ENCODE peak calls at places on chromosomes 13 and 19, in ten cellular contexts. L is activated CD8-positive, alpha-beta memory T cell treated with anti-CD3 and anti-CD28 coated beads, Interleukin-2, amount 10 ng/mL, durations not matched to agents 7 days and 5 days; J is stimulated activated CD4-positive, alpha-beta T cell treated with anti-CD3 and anti-CD28 coated beads, Interleukin-1b, Interleukin-23, amount 100 ng/mL, for 1 hour; K is NT2/D1; V is skeletal muscle cell; B is activated effector memory CD4-positive, alpha-beta T cell treated with anti-CD3 and anti-CD28 coated beads, Interleukin-2, amount 50 U/mL, for 16 hours; U is GM04504; E is lower leg skin; Z is effector memory CD4-positive, alpha-beta T cell; A is suprapubic skin. S is an unnamed sample.
A peak's percentile ranks its signal among the peaks of the same experiment; 100 is the strongest.

GRCh38 chr19:55257461-55258411 is 1.1 kb downstream of the PPP6R1 start:
- DNase-seq in L (peak; percentile 59), J (no peak), K (no peak), V (no peak), B (peak; percentile 73), U (no peak), E (no peak), Z (no peak), A (peak; percentile 76), S (no peak)

GRCh38 chr13:84684048-84684662 is 801.9 kb upstream of the SLITRK1 start:
- DNase-seq in L (no peak), J (no peak), K (no peak), V (no peak), B (no peak), U (no peak), E (no peak), Z (no peak), A (no peak), S (no peak)

GRCh38 chr13:40388617-40389016 is 277.8 kb downstream of the FOXO1 start:
- DNase-seq in L (peak; percentile 96), J (no peak), K (no peak), V (no peak), B (peak; percentile 90), U (peak; percentile 24), E (no peak), Z (peak; percentile 69), A (no peak), S (peak; percentile 77)

GRCh38 chr13:36059366-36059765 is 71.8 kb downstream of the DCLK1 start:
- DNase-seq in L (no peak), J (no peak), K (no peak), V (peak; percentile 35), B (no peak), U (no peak), E (no peak), Z (no peak), A (no peak), S (no peak)

GRCh38 chr13:23899555-23899954 is 2.3 kb upstream of the C1QTNF9B start:
- DNase-seq in L (peak; percentile 55), J (no peak), K (no peak), V (no peak), B (no peak), U (no peak), E (no peak), Z (peak; percentile 18), A (no peak), S (no peak)

GRCh38 chr19:49327878-49328544 is 3.0 kb upstream of the SLC6A16 start:
- DNase-seq in L (peak; percentile 71), J (peak; percentile 25), K (no peak), V (no peak), B (peak; percentile 78), U (no peak), E (no peak), Z (peak; percentile 14), A (no peak), S (peak; percentile 67)

GRCh38 chr13:43880451-43880850 is 747 bp downstream of the LACC1 start:
- DNase-seq in L (no peak), J (no peak), K (no peak), V (no peak), B (no peak), U (no peak), E (no peak), Z (no peak), A (no peak), S (no peak)

GRCh38 chr13:77338961-77339401 is 12.1 kb upstream of the MYCBP2 start:
- DNase-seq in L (no peak), J (no peak), K (no peak), V (no peak), B (no peak), U (no peak), E (no peak), Z (no peak), A (no peak), S (no peak)

S was measured in GM12864.